ENCODE peak calls at places on chromosome 12, in ten cellular contexts. Y is kidney; R is BE2C; K is brain microvascular endothelial cell; E is psoas muscle; M is CD4-positive, alpha-beta T cell; N is choroid plexus epithelial cell; L is HFFc6; G is left ventricle myocardium inferior; W is CD8-positive, alpha-beta T cell. X is an unnamed sample.
A peak's percentile ranks its signal among the peaks of the same experiment; 100 is the strongest.

GRCh38 chr12:1351926-1352325 is 242.5 kb downstream of the FBXL14 start:
- DNase-seq in Y (no peak), R (no peak), K (no peak), E (no peak), M (no peak), N (peak; percentile 36), L (peak; percentile 40), G (no peak), W (no peak), X (no peak)

GRCh38 chr12:89552376-89552775 is 26.5 kb upstream of the POC1B start:
- DNase-seq in Y (no peak), R (no peak), K (no peak), E (no peak), M (no peak), N (peak; percentile 44), L (no peak), G (no peak), W (no peak), X (no peak)

GRCh38 chr12:132954471-132955048 is 1.5 kb downstream of the ZNF605 start:
- DNase-seq in Y (no peak), R (no peak), K (no peak), E (no peak), M (no peak), N (no peak), L (no peak), G (no peak), W (no peak), X (no peak)

GRCh38 chr12:10212623-10213131 is at the start of gene GABARAPL1:
- DNase-seq in Y (peak; percentile 95), R (peak; percentile 71), K (peak; percentile 80), E (peak; percentile 88), M (peak; percentile 70), N (peak; percentile 94), L (peak; percentile 63), G (peak; percentile 89), W (peak; percentile 88), X (no peak)

GRCh38 chr12:65929641-65930040 is 105.4 kb downstream of the HMGA2 start:
- DNase-seq in Y (no peak), R (no peak), K (no peak), E (no peak), M (no peak), N (no peak), L (no peak), G (no peak), W (no peak), X (no peak)

GRCh38 chr12:113889076-113889475 is 77.0 kb downstream of the RBM19 start:
- DNase-seq in Y (no peak), R (peak; percentile 21), K (peak; percentile 6), E (no peak), M (no peak), N (peak; percentile 30), L (peak; percentile 73), G (no peak), W (no peak), X (peak; percentile 38)

GRCh38 chr12:86777335-86777734 is 521.1 kb upstream of the MGAT4C start:
- DNase-seq in Y (no peak), R (no peak), K (no peak), E (no peak), M (no peak), N (no peak), L (no peak), G (no peak), W (no peak), X (no peak)

GRCh38 chr12:10190558-10191388 is 11.9 kb downstream of the TMEM52B start:
- DNase-seq in Y (no peak), R (peak; percentile 45), K (peak; percentile 70), E (peak; percentile 46), M (peak; percentile 40), N (peak; percentile 85), L (peak; percentile 78), G (peak; percentile 34), W (peak; percentile 68), X (no peak)

GRCh38 chr12:3655331-3655900 is 97.5 kb downstream of the CRACR2A start:
- DNase-seq in Y (no peak), R (peak; percentile 15), K (no peak), E (no peak), M (no peak), N (peak; percentile 40), L (no peak), G (no peak), W (no peak), X (no peak)

GRCh38 chr12:42904683-42905418 is 315.3 kb upstream of the PRICKLE1 start:
- DNase-seq in Y (no peak), R (no peak), K (no peak), E (no peak), M (no peak), N (no peak), L (no peak), G (no peak), W (no peak), X (no peak)

GRCh38 chr12:59603735-59604134 is 7.9 kb downstream of the SLC16A7 start:
- DNase-seq in Y (no peak), R (no peak), K (no peak), E (no peak), M (no peak), N (no peak), L (no peak), G (no peak), W (no peak), X (no peak)

GRCh38 chr12:80632835-80633234 is 74.6 kb upstream of the MYF6 start:
- DNase-seq in Y (no peak), R (peak; percentile 36), K (no peak), E (no peak), M (no peak), N (no peak), L (no peak), G (no peak), W (no peak), X (no peak)

GRCh38 chr12:55716582-55717396 is 943 bp downstream of the BLOC1S1 start:
- DNase-seq in Y (no peak), R (no peak), K (no peak), E (peak; percentile 17), M (no peak), N (no peak), L (no peak), G (no peak), W (no peak), X (no peak)

GRCh38 chr12:88579941-88580871 is at the start of gene KITLG:
- DNase-seq in Y (peak; percentile 95), R (peak; percentile 69), K (peak; percentile 81), E (peak; percentile 82), M (no peak), N (peak; percentile 92), L (peak; percentile 79), G (peak; percentile 83), W (no peak), X (peak; percentile 91)

GRCh38 chr12:75334384-75335030 is at the start of gene GLIPR1L1:
- DNase-seq in Y (peak; percentile 90), R (peak; percentile 85), K (peak; percentile 93), E (peak; percentile 79), M (peak; percentile 70), N (peak; percentile 95), L (peak; percentile 90), G (peak; percentile 77), W (peak; percentile 84), X (peak; percentile 73)

GRCh38 chr12:102948941-102949352 is 8.5 kb upstream of the ASCL1 start:
- DNase-seq in Y (no peak), R (peak; percentile 78), K (peak; percentile 53), E (peak; percentile 23), M (peak; percentile 15), N (peak; percentile 64), L (no peak), G (peak; percentile 21), W (peak; percentile 70), X (no peak)

DNA sequence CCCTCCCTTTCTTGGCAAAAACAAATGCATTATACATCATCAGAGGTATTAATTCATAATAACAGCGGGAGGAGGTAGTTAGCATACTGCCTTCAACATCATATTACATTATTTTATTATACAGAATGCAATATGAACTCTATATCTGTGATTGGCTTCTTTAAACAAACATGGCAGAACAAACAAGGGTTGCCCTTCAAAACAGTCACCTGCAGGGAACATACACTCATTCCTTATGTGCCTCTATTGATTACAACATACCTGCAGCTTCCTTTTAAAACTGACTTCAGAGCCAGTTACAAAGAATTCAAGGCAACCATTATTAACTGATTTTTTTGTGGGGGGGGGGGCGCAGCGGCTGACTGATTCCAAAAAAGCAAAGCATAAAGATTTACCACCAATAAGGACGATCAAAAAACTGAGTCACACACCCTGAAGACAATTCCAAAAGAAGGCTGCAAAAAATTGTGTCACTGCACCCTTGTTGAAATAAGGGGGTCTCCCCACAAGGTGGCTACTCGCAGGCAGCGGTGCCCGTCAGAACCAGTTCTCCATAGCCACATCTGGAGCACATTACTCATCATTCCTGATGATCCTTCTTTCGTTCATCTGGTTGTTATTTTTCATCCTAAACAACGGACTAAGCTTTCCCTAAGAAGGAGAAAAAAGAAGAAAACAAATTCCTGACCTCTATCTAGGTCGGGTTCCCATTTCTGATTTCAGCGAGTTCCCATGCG is 51.8 kb downstream of the SMUG1 start:
- DNase-seq in Y (peak; percentile 4), R (peak; percentile 32), K (no peak), E (no peak), M (no peak), N (no peak), L (no peak), G (no peak), W (no peak), X (no peak)
- TF ChIP-seq CTCF in Y (no peak), R (peak; percentile 47), K (no peak), E (no peak), M (no peak), N (no peak), L (peak; percentile 14), G (no peak), W (no peak), X (no peak)

GRCh38 chr12:94148841-94149780 is 734 bp downstream of the PLXNC1 start:
- DNase-seq in Y (peak; percentile 85), R (peak; percentile 32), K (peak; percentile 16), E (peak; percentile 41), M (peak; percentile 27), N (peak; percentile 60), L (no peak), G (peak; percentile 33), W (peak; percentile 67), X (peak; percentile 92)
- TF ChIP-seq CTCF in Y (no peak), R (no peak), K (peak; percentile 19), E (peak; percentile 19), M (peak; percentile 47), N (peak; percentile 24), L (peak; percentile 46), G (peak; percentile 46), W (peak; percentile 33), X (peak; percentile 69)

GRCh38 chr12:123879691-123880090 is 92.9 kb downstream of the CCDC92 start:
- DNase-seq in Y (no peak), R (no peak), K (no peak), E (no peak), M (no peak), N (no peak), L (no peak), G (no peak), W (no peak), X (no peak)
- TF ChIP-seq CTCF in Y (no peak), R (no peak), K (no peak), E (no peak), M (no peak), N (no peak), L (no peak), G (no peak), W (no peak), X (no peak)

DNA sequence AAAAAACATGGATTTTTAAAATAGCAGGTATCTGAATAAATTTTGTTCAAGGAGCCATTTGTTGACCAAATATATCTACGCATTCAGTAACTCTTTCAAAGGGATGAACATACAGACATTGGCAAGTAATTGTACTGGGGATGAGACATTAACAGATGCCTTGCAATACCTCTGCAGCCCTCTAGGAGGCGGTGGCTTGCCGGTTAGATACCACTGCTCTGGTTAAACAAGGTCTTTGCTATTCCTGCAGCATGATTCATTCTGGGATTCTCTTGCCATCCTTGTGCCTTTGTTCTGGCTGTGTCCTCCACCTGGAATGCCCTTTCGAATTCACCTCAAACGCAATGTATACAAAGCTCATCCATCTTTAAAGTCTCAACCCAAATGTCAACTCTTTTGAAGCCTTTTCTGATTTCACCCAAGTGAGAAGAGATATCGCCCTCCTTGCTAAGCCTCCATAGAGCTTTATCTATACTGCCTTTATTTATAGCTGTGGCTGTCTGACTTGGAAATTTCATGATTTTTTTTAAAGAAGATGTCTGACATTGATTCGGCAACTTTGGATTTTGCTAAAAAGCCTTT is 131.0 kb upstream of the SRRM4 start:
- DNase-seq in Y (no peak), R (peak; percentile 58), K (peak; percentile 4), E (no peak), M (no peak), N (no peak), L (no peak), G (no peak), W (no peak), X (no peak)
- TF ChIP-seq CTCF in Y (peak; percentile 35), R (peak; percentile 92), K (peak; percentile 63), E (peak; percentile 21), M (no peak), N (peak; percentile 41), L (peak; percentile 70), G (peak; percentile 44), W (no peak), X (peak; percentile 64)

X was measured in chondrocyte.